ENCODE peak calls at places on chromosomes 6 and 20, in nine cellular contexts. T is heart right ventricle, K is dermis microvascular lymphatic vessel endothelial cell, P is NCI-H1694, L is NCI-H460, X is hypothalamus, N is retina, J is NCI-H2107, U is GM04504. C is an unnamed sample.

GRCh38 chr6:41430875-41431274 is 95.5 kb downstream of the NCR2 start:
- DNase-seq in T (no peak), K (no peak), P (no peak), L (peak; percentile 13), X (no peak), N (no peak), J (no peak), U (peak; percentile 48), C (peak; percentile 35)

GRCh38 chr20:37801921-37802320 is 101.0 kb upstream of the VSTM2L start:
- DNase-seq in T (no peak), K (peak; percentile 5), P (no peak), L (no peak), X (no peak), N (no peak), J (no peak), U (no peak), C (no peak)

GRCh38 chr20:49445176-49445575 is 37.3 kb downstream of the KCNB1 start:
- DNase-seq in T (no peak), K (no peak), P (no peak), L (no peak), X (no peak), N (no peak), J (no peak), U (no peak), C (no peak)

GRCh38 chr6:50845499-50846108 is 26.9 kb downstream of the TFAP2B start:
- DNase-seq in T (no peak), K (no peak), P (no peak), L (no peak), X (no peak), N (peak; percentile 78), J (no peak), U (no peak), C (no peak)

GRCh38 chr20:17678886-17679285 is 3.2 kb downstream of the RRBP1 start:
- DNase-seq in T (no peak), K (no peak), P (no peak), L (no peak), X (no peak), N (no peak), J (no peak), U (no peak), C (no peak)

GRCh38 chr6:160428069-160428430 is 79.9 kb downstream of the SLC22A3 start:
- DNase-seq in T (peak; percentile 74), K (no peak), P (no peak), L (no peak), X (no peak), N (no peak), J (no peak), U (no peak), C (no peak)

GRCh38 chr6:165729307-165729936 is 66.4 kb upstream of the PDE10A start:
- DNase-seq in T (peak; percentile 55), K (no peak), P (peak; percentile 2), L (peak; percentile 29), X (no peak), N (no peak), J (no peak), U (no peak), C (no peak)

GRCh38 chr6:83594936-83595335 is 82.6 kb downstream of the PRSS35 start:
- DNase-seq in T (no peak), K (no peak), P (no peak), L (no peak), X (no peak), N (no peak), J (no peak), U (no peak), C (no peak)

GRCh38 chr20:59772931-59773913 is 160.2 kb downstream of the SYCP2 start:
- DNase-seq in T (no peak), K (no peak), P (no peak), L (no peak), X (no peak), N (no peak), J (no peak), U (no peak), C (no peak)

GRCh38 chr6:1222426-1223311 is 89.2 kb upstream of the FOXQ1 start:
- DNase-seq in T (peak; percentile 64), K (no peak), P (no peak), L (no peak), X (no peak), N (no peak), J (no peak), U (no peak), C (no peak)

GRCh38 chr6:43339168-43339567 is 30.3 kb downstream of the ZNF318 start:
- DNase-seq in T (no peak), K (no peak), P (no peak), L (no peak), X (no peak), N (no peak), J (no peak), U (no peak), C (no peak)

GRCh38 chr6:13709698-13710551 is 1.7 kb downstream of the RANBP9 start:
- DNase-seq in T (no peak), K (no peak), P (peak; percentile 12), L (no peak), X (no peak), N (peak; percentile 40), J (no peak), U (no peak), C (no peak)

GRCh38 chr20:36818831-36819230 is 45.3 kb upstream of the DSN1 start:
- DNase-seq in T (no peak), K (peak; percentile 72), P (no peak), L (no peak), X (no peak), N (no peak), J (no peak), U (no peak), C (no peak)

GRCh38 chr20:56518999-56519398 is 5.5 kb upstream of the FAM209A start:
- DNase-seq in T (no peak), K (no peak), P (no peak), L (no peak), X (no peak), N (no peak), J (no peak), U (no peak), C (no peak)

GRCh38 chr20:37381621-37382538 is 35.9 kb downstream of the SRC start:
- DNase-seq in T (no peak), K (no peak), P (no peak), L (no peak), X (no peak), N (no peak), J (no peak), U (no peak), C (no peak)

GRCh38 chr6:129648819-129649491 is 61.0 kb downstream of the ARHGAP18 start:
- DNase-seq in T (no peak), K (no peak), P (no peak), L (no peak), X (no peak), N (no peak), J (no peak), U (no peak), C (no peak)

GRCh38 chr6:29826271-29826670 is 1.4 kb upstream of the HLA-G start:
- DNase-seq in T (no peak), K (no peak), P (no peak), L (no peak), X (no peak), N (no peak), J (no peak), U (no peak), C (no peak)

GRCh38 chr20:58753929-58754551 is 61.4 kb downstream of the NPEPL1 start:
- DNase-seq in T (no peak), K (no peak), P (no peak), L (no peak), X (no peak), N (no peak), J (no peak), U (no peak), C (no peak)

GRCh38 chr20:6502999-6503398 is 264.5 kb upstream of the BMP2 start:
- DNase-seq in T (no peak), K (no peak), P (no peak), L (no peak), X (no peak), N (no peak), J (no peak), U (no peak), C (no peak)

GRCh38 chr20:47725248-47725973 is 59.9 kb downstream of the SULF2 start:
- DNase-seq in T (peak; percentile 76), K (peak; percentile 83), P (peak; percentile 77), L (peak; percentile 74), X (no peak), N (peak; percentile 89), J (peak; percentile 48), U (peak; percentile 69), C (peak; percentile 52)

GRCh38 chr6:43368517-43369160 is 808 bp downstream of the ZNF318 start:
- DNase-seq in T (peak; percentile 66), K (no peak), P (peak; percentile 9), L (no peak), X (no peak), N (peak; percentile 70), J (no peak), U (no peak), C (no peak)

GRCh38 chr6:143555582-143555981 is 44.1 kb upstream of the FUCA2 start:
- DNase-seq in T (no peak), K (no peak), P (no peak), L (no peak), X (no peak), N (no peak), J (no peak), U (no peak), C (no peak)

GRCh38 chr6:73340048-73340447 is 14.0 kb downstream of the DPPA5 start:
- DNase-seq in T (no peak), K (no peak), P (no peak), L (no peak), X (no peak), N (no peak), J (no peak), U (no peak), C (no peak)

GRCh38 chr6:98310408-98310807 is 524.0 kb upstream of the POU3F2 start:
- DNase-seq in T (no peak), K (no peak), P (no peak), L (no peak), X (no peak), N (no peak), J (no peak), U (no peak), C (no peak)

GRCh38 chr6:163338671-163339405 is 75.7 kb upstream of the QKI start:
- DNase-seq in T (peak; percentile 72), K (no peak), P (no peak), L (no peak), X (no peak), N (peak; percentile 52), J (no peak), U (peak; percentile 17), C (no peak)

GRCh38 chr6:116881236-116881635 is 4.2 kb downstream of the RFX6 start:
- DNase-seq in T (no peak), K (no peak), P (no peak), L (no peak), X (no peak), N (no peak), J (no peak), U (no peak), C (no peak)

GRCh38 chr6:24720131-24720603 is 1.2 kb upstream of the C6orf62 start:
- DNase-seq in T (peak; percentile 63), K (peak; percentile 26), P (no peak), L (peak; percentile 24), X (no peak), N (no peak), J (no peak), U (no peak), C (no peak)

GRCh38 chr6:41546866-41547798 is 951 bp downstream of the FOXP4 start:
- DNase-seq in T (no peak), K (no peak), P (no peak), L (no peak), X (no peak), N (no peak), J (no peak), U (no peak), C (no peak)

GRCh38 chr20:50338479-50339195 is 148.0 kb downstream of the CEBPB start:
- DNase-seq in T (no peak), K (no peak), P (no peak), L (no peak), X (no peak), N (no peak), J (no peak), U (no peak), C (no peak)

GRCh38 chr6:150008588-150008987 is 16.7 kb downstream of the RAET1L start:
- DNase-seq in T (no peak), K (no peak), P (no peak), L (no peak), X (no peak), N (no peak), J (no peak), U (no peak), C (no peak)

GRCh38 chr6:145110109-145110508 is 625.2 kb downstream of the EPM2A start:
- DNase-seq in T (no peak), K (no peak), P (no peak), L (no peak), X (no peak), N (no peak), J (no peak), U (no peak), C (no peak)